ENCODE peak calls at places on chromosome 5, in seven cellular contexts. One of them, this sample, is unnamed.

GRCh38 chr5:110909415-110909814 is 162.1 kb upstream of the TSLP start:
- DNase-seq in HT-29: no peak
- DNase-seq in activated CD4-positive, alpha-beta T cell treated with anti-CD3 and anti-CD28 coated beads for 36 hours: no peak
- DNase-seq in mesendoderm: no peak
- DNase-seq in ovary: no peak
- DNase-seq in activated naive CD4-positive, alpha-beta T cell treated with Interleukin-2 at 50 U/mL for 16 hours: no peak
- DNase-seq in HTR-8/SVneo: no peak
- DNase-seq in this sample: no peak

GRCh38 chr5:178478370-178478769 is 111.8 kb downstream of the COL23A1 start:
- DNase-seq in HT-29: no peak
- DNase-seq in activated CD4-positive, alpha-beta T cell treated with anti-CD3 and anti-CD28 coated beads for 36 hours: no peak
- DNase-seq in mesendoderm: no peak
- DNase-seq in ovary: no peak
- DNase-seq in activated naive CD4-positive, alpha-beta T cell treated with Interleukin-2 at 50 U/mL for 16 hours: no peak
- DNase-seq in HTR-8/SVneo: no peak
- DNase-seq in this sample: no peak

GRCh38 chr5:71456362-71456743 is 902 bp downstream of the BDP1 start:
- DNase-seq in HT-29: no peak
- DNase-seq in activated CD4-positive, alpha-beta T cell treated with anti-CD3 and anti-CD28 coated beads for 36 hours: no peak
- DNase-seq in mesendoderm: no peak
- DNase-seq in ovary: no peak
- DNase-seq in activated naive CD4-positive, alpha-beta T cell treated with Interleukin-2 at 50 U/mL for 16 hours: no peak
- DNase-seq in HTR-8/SVneo: no peak
- DNase-seq in this sample: peak; percentile 75

GRCh38 chr5:113271753-113272454 is 162.9 kb downstream of the TSSK1B start:
- DNase-seq in HT-29: no peak
- DNase-seq in activated CD4-positive, alpha-beta T cell treated with anti-CD3 and anti-CD28 coated beads for 36 hours: no peak
- DNase-seq in mesendoderm: no peak
- DNase-seq in ovary: no peak
- DNase-seq in activated naive CD4-positive, alpha-beta T cell treated with Interleukin-2 at 50 U/mL for 16 hours: no peak
- DNase-seq in HTR-8/SVneo: no peak
- DNase-seq in this sample: no peak

GRCh38 chr5:170380361-170380951 is 8.7 kb downstream of the KCNMB1 start:
- DNase-seq in HT-29: no peak
- DNase-seq in activated CD4-positive, alpha-beta T cell treated with anti-CD3 and anti-CD28 coated beads for 36 hours: no peak
- DNase-seq in mesendoderm: no peak
- DNase-seq in ovary: no peak
- DNase-seq in activated naive CD4-positive, alpha-beta T cell treated with Interleukin-2 at 50 U/mL for 16 hours: no peak
- DNase-seq in HTR-8/SVneo: no peak
- DNase-seq in this sample: peak; percentile 84

GRCh38 chr5:82912462-82912861 is 164.7 kb downstream of the TMEM167A start:
- DNase-seq in HT-29: no peak
- DNase-seq in activated CD4-positive, alpha-beta T cell treated with anti-CD3 and anti-CD28 coated beads for 36 hours: peak; percentile 12
- DNase-seq in mesendoderm: no peak
- DNase-seq in ovary: no peak
- DNase-seq in activated naive CD4-positive, alpha-beta T cell treated with Interleukin-2 at 50 U/mL for 16 hours: no peak
- DNase-seq in HTR-8/SVneo: no peak
- DNase-seq in this sample: no peak

GRCh38 chr5:137496919-137497318 is 2.2 kb downstream of the SPOCK1 start:
- DNase-seq in HT-29: no peak
- DNase-seq in activated CD4-positive, alpha-beta T cell treated with anti-CD3 and anti-CD28 coated beads for 36 hours: no peak
- DNase-seq in mesendoderm: no peak
- DNase-seq in ovary: no peak
- DNase-seq in activated naive CD4-positive, alpha-beta T cell treated with Interleukin-2 at 50 U/mL for 16 hours: no peak
- DNase-seq in HTR-8/SVneo: no peak
- DNase-seq in this sample: peak; percentile 37

GRCh38 chr5:65101706-65102105 is 333.0 kb downstream of the CWC27 start:
- DNase-seq in HT-29: no peak
- DNase-seq in activated CD4-positive, alpha-beta T cell treated with anti-CD3 and anti-CD28 coated beads for 36 hours: no peak
- DNase-seq in mesendoderm: no peak
- DNase-seq in ovary: no peak
- DNase-seq in activated naive CD4-positive, alpha-beta T cell treated with Interleukin-2 at 50 U/mL for 16 hours: no peak
- DNase-seq in HTR-8/SVneo: no peak
- DNase-seq in this sample: no peak

GRCh38 chr5:5340206-5340729 is 82.2 kb upstream of the ICE1 start:
- DNase-seq in HT-29: peak; percentile 51
- DNase-seq in activated CD4-positive, alpha-beta T cell treated with anti-CD3 and anti-CD28 coated beads for 36 hours: no peak
- DNase-seq in mesendoderm: peak; percentile 97
- DNase-seq in ovary: peak; percentile 79
- DNase-seq in activated naive CD4-positive, alpha-beta T cell treated with Interleukin-2 at 50 U/mL for 16 hours: no peak
- DNase-seq in HTR-8/SVneo: peak; percentile 97
- DNase-seq in this sample: no peak

GRCh38 chr5:73448451-73449136 is at the start of gene FOXD1:
- DNase-seq in HT-29: peak; percentile 66
- DNase-seq in activated CD4-positive, alpha-beta T cell treated with anti-CD3 and anti-CD28 coated beads for 36 hours: peak; percentile 76
- DNase-seq in mesendoderm: peak; percentile 94
- DNase-seq in ovary: peak; percentile 35
- DNase-seq in activated naive CD4-positive, alpha-beta T cell treated with Interleukin-2 at 50 U/mL for 16 hours: peak; percentile 45
- DNase-seq in HTR-8/SVneo: peak; percentile 85
- DNase-seq in this sample: peak; percentile 90